ENCODE peak calls at places on chromosomes 11 and 22, in ten cellular contexts. W is cardiac fibroblast, F is body of pancreas, S is AG04450, P is BE2C, O is GM12865, I is WTC11, E is sigmoid colon, N is osteocyte, M is GM20000. H is an unnamed sample.

GRCh38 chr11:72421351-72421750 is 13.0 kb downstream of the CLPB start:
- DNase-seq in M (no peak), F (no peak), S (no peak), I (no peak), P (no peak), W (no peak), E (peak), O (no peak), N (no peak), H (no peak)

GRCh38 chr11:911890-912219 is 1.2 kb upstream of the CHID1 start:
- DNase-seq in E (no peak), N (no peak), M (no peak), P (no peak), S (no peak), F (no peak), O (no peak), W (no peak), I (no peak), H (no peak)

GRCh38 chr11:2390871-2391662 is 9.5 kb upstream of the TSSC4 start:
- DNase-seq in F (no peak), O (no peak), S (peak), M (no peak), W (peak), E (peak), P (peak), I (no peak), N (no peak), H (no peak)

GRCh38 chr11:114166897-114167323 is 107.4 kb downstream of the ZBTB16 start:
- DNase-seq in S (peak), P (peak), N (no peak), W (peak), O (no peak), F (no peak), I (no peak), M (no peak), E (peak), H (no peak)

GRCh38 chr11:33779849-33780528 is 5.7 kb upstream of the FBXO3 start:
- DNase-seq in O (no peak), E (no peak), P (no peak), W (peak), I (no peak), N (no peak), F (peak), S (peak), M (no peak), H (no peak)

GRCh38 chr11:17399236-17399635 is 10.8 kb upstream of the KCNJ11 start:
- DNase-seq in W (no peak), F (no peak), E (no peak), O (no peak), I (no peak), N (no peak), P (no peak), S (no peak), M (no peak), H (no peak)

GRCh38 chr22:20439928-20440575 is 2.4 kb upstream of the SCARF2 start:
- DNase-seq in F (no peak), I (no peak), P (peak), W (no peak), M (peak), N (no peak), S (no peak), O (no peak), E (peak), H (no peak)

GRCh38 chr11:98107736-98108135 is 913.0 kb upstream of the CNTN5 start:
- DNase-seq in S (no peak), F (no peak), M (no peak), E (no peak), O (no peak), P (peak), N (no peak), W (no peak), I (no peak), H (no peak)

GRCh38 chr11:10743354-10744035 is 7.6 kb upstream of the CTR9 start:
- DNase-seq in S (no peak), F (no peak), P (no peak), W (no peak), I (no peak), E (no peak), O (peak), M (no peak), N (no peak), H (no peak)

GRCh38 chr11:106156290-106156937 is 79.0 kb downstream of the AASDHPPT start:
- DNase-seq in O (peak), P (no peak), M (peak), F (peak), I (no peak), N (no peak), W (peak), E (peak), S (peak), H (peak)

GRCh38 chr11:78197816-78198215 is 9.1 kb downstream of the USP35 start:
- DNase-seq in M (no peak), N (no peak), W (no peak), E (no peak), I (no peak), P (no peak), O (no peak), F (no peak), S (no peak), H (no peak)

GRCh38 chr22:39117585-39118191 is 20.6 kb downstream of the APOBEC3H start:
- DNase-seq in P (peak), O (peak), M (peak), I (peak), E (peak), F (peak), S (no peak), W (peak), N (no peak), H (peak)

GRCh38 chr11:34441814-34442213 is 3.1 kb downstream of the CAT start:
- DNase-seq in W (no peak), N (no peak), E (no peak), P (no peak), S (no peak), M (no peak), O (no peak), I (no peak), F (no peak), H (no peak)

GRCh38 chr22:50016988-50017700 is 4.6 kb upstream of the IL17REL start:
- DNase-seq in E (peak), N (no peak), S (no peak), P (peak), W (no peak), M (peak), F (peak), I (no peak), O (peak), H (peak)

GRCh38 chr11:119377112-119377901 is 4.2 kb downstream of the USP2 start:
- DNase-seq in F (no peak), W (no peak), O (no peak), I (no peak), S (no peak), P (no peak), E (no peak), M (no peak), N (peak), H (no peak)

GRCh38 chr22:25746012-25746373 is 4.0 kb downstream of the MYO18B start:
- DNase-seq in I (no peak), O (no peak), M (no peak), F (no peak), E (no peak), W (peak), N (no peak), S (no peak), P (no peak), H (no peak)

GRCh38 chr11:58024601-58025091 is 965 bp downstream of the OR9Q1 start:
- DNase-seq in M (no peak), N (no peak), E (no peak), O (no peak), W (peak), S (no peak), F (peak), P (no peak), I (no peak), H (no peak)

GRCh38 chr11:126102436-126102894 is 39.8 kb upstream of the CDON start:
- DNase-seq in P (peak), M (no peak), S (no peak), N (no peak), I (no peak), O (peak), F (peak), E (no peak), W (no peak), H (no peak)

GRCh38 chr11:13259374-13259773 is 18.2 kb upstream of the BMAL1 start:
- DNase-seq in N (no peak), O (no peak), I (no peak), F (no peak), E (no peak), M (no peak), S (no peak), P (no peak), W (no peak), H (no peak)

GRCh38 chr11:87324817-87325489 is 287.2 kb downstream of the TMEM135 start:
- DNase-seq in P (no peak), F (no peak), S (no peak), O (no peak), M (no peak), I (no peak), W (no peak), E (no peak), N (no peak), H (no peak)

GRCh38 chr11:92977401-92977800 is 8.0 kb downstream of the MTNR1B start:
- DNase-seq in M (no peak), O (no peak), F (no peak), S (no peak), N (no peak), W (no peak), E (no peak), I (no peak), P (no peak), H (no peak)

GRCh38 chr11:9330387-9331384 is 16.3 kb upstream of the TMEM41B start:
- DNase-seq in I (no peak), E (no peak), F (no peak), P (no peak), S (no peak), O (no peak), W (peak), M (no peak), N (no peak), H (no peak)

GRCh38 chr11:109644158-109644557 is 222.2 kb downstream of the C11orf87 start:
- DNase-seq in O (no peak), W (no peak), S (no peak), E (no peak), F (peak), P (peak), I (no peak), N (no peak), M (no peak), H (no peak)

GRCh38 chr22:43110444-43110926 is at the start of gene BIK:
- DNase-seq in F (peak), E (no peak), O (peak), S (no peak), I (peak), N (no peak), W (peak), P (peak), M (peak), H (peak)
- TF ChIP-seq CTCF in F (peak), E (no peak), O (peak), S (peak), I (no peak), N (no peak), W (peak), P (peak), M (no peak), H (peak)

GRCh38 chr22:35598396-35598710 is 18.8 kb downstream of the MB start:
- DNase-seq in F (no peak), E (no peak), S (no peak), W (no peak), P (no peak), O (no peak), N (no peak), I (no peak), M (no peak), H (no peak)
- TF ChIP-seq CTCF in F (no peak), E (no peak), S (no peak), W (no peak), P (no peak), O (no peak), N (no peak), I (no peak), M (no peak), H (no peak)

DNA sequence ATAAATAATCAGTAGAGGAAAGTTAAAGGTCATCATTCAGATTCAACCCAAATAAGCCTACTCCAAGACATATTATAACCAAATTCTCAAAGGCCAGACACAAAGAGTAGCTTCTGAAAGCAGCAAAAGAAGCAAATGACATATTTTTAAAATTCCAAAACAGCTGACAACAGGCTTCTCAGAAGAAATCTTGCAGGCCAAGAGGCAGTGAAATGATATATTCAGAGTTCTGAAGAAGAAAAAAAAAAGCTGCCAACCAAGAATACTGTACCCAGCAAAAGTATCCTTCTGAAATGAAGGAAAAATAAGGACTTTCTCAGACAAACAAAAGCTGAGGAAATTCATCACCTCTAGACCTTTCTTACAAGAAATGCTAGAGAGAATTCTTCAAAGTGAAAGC is 787.1 kb upstream of the TENM4 start:
- DNase-seq in I (no peak), O (no peak), N (no peak), S (no peak), F (no peak), P (no peak), W (no peak), E (no peak), M (no peak), H (no peak)
- TF ChIP-seq CTCF in I (no peak), O (no peak), N (no peak), S (no peak), F (no peak), P (no peak), W (no peak), E (no peak), M (no peak), H (no peak)

DNA sequence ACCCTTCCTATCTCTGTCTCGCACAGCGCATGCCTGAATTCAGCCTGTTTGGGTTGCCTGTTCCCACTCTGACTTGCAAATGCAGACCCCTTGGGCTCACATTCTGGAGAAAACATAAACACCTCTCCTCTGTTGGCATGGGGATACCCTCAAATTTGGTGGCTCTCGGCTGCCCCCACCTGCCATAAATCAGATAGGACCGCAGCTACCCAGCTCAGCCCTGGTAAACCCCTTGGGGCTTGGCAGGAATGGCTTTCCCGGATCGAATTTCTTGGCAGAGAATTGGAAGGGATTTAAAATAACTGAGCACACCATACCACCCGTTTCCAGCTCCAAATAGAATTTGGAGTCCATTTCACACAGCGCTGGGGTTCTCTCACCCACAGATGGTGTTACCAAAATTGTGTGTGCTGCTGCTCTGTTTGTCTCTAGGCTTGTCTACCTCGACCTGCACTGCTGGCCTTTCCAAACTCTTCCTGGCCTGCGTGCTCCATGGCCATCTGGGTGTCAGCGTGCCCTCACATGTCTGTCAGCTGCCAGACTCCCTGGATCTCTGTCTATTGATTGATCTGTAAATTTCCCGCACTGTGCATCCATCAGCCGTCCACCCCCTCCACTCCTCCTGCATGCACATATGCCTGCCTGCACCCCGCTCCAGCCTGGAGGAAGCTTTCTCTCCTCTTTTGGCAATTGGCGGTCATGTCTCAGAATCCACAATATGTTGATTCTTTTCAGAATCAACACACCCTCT is 134.0 kb downstream of the NTM start:
- DNase-seq in S (no peak), E (no peak), P (no peak), O (no peak), N (no peak), M (no peak), W (no peak), F (peak), I (peak), H (no peak)
- TF ChIP-seq CTCF in S (no peak), E (peak), P (no peak), O (no peak), N (no peak), M (no peak), W (no peak), F (no peak), I (peak), H (no peak)

GRCh38 chr11:7303146-7303545 is 51.4 kb downstream of the SYT9 start:
- DNase-seq in O (no peak), E (no peak), F (no peak), P (no peak), I (no peak), M (no peak), W (no peak), N (no peak), S (no peak), H (no peak)

GRCh38 chr11:7311903-7312302 is 60.2 kb downstream of the SYT9 start:
- DNase-seq in S (no peak), F (no peak), I (no peak), O (no peak), W (no peak), P (no peak), N (no peak), E (no peak), M (no peak), H (no peak)

GRCh38 chr11:7307836-7308235 is 56.1 kb downstream of the SYT9 start:
- DNase-seq in E (no peak), N (no peak), I (no peak), P (no peak), W (no peak), S (no peak), F (no peak), O (peak), M (peak), H (peak)

GRCh38 chr11:7306900-7307299 is 55.2 kb downstream of the SYT9 start:
- DNase-seq in P (no peak), S (no peak), M (no peak), O (no peak), W (no peak), I (no peak), E (no peak), F (no peak), N (no peak), H (no peak)
- TF ChIP-seq CTCF in P (no peak), S (no peak), M (no peak), O (no peak), W (no peak), I (no peak), E (no peak), F (no peak), N (no peak), H (no peak)

GRCh38 chr22:30327864-30328345 is 1.2 kb upstream of the TBC1D10A start:
- DNase-seq in S (no peak), O (no peak), N (no peak), M (no peak), W (no peak), P (no peak), E (no peak), I (peak), F (peak), H (no peak)
- TF ChIP-seq CTCF in S (no peak), O (no peak), N (peak), M (no peak), W (no peak), P (no peak), E (no peak), I (no peak), F (peak), H (no peak)

DNA sequence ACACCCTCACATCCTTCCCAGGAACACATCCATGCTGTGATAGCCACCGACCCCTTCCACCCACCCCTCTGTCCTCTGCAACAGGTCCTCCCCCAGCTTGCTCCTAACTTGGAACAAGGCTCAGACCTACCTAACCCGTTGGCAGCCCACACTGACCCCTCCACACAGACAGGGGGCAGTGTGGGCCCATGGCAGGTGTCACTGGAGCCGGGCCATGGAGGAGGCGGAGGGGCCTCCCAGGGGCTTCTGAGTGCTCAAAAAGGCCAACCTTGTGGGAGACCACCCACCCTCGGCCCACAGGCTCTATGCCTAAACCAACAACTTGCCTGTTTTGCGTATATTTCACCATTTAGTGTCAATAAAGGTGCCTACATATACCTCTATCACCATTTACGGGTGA is 57.0 kb downstream of the CERK start:
- DNase-seq in S (no peak), F (peak), O (peak), W (no peak), N (no peak), P (peak), E (no peak), M (peak), I (peak), H (peak)
- TF ChIP-seq CTCF in S (peak), F (peak), O (peak), W (peak), N (no peak), P (peak), E (no peak), M (peak), I (peak), H (peak)

H was measured in GM10248.